ENCODE peak calls at places on chromosome 12, in five cellular contexts. B is right lobe of liver, L is IMR-90, Y is testis, G is spleen. W is an unnamed sample.
A peak's percentile ranks its signal among the peaks of the same experiment; 100 is the strongest.

GRCh38 chr12:45622210-45622937 is 107.1 kb upstream of the ARID2 start:
- DNase-seq in B (peak; percentile 50), L (no peak), Y (no peak), G (no peak), W (no peak)

GRCh38 chr12:94208433-94208921 is 60.1 kb downstream of the PLXNC1 start:
- DNase-seq in B (no peak), L (no peak), Y (peak; percentile 81), G (no peak), W (no peak)

GRCh38 chr12:1670815-1671268 is 20.0 kb upstream of the ADIPOR2 start:
- DNase-seq in B (no peak), L (no peak), Y (no peak), G (no peak), W (no peak)

GRCh38 chr12:17235996-17236395 is 630.0 kb upstream of the LMO3 start:
- DNase-seq in B (no peak), L (no peak), Y (no peak), G (no peak), W (no peak)

GRCh38 chr12:94616217-94616729 is 34.1 kb downstream of the TMCC3 start:
- DNase-seq in B (no peak), L (no peak), Y (peak; percentile 49), G (no peak), W (no peak)

GRCh38 chr12:3885179-3886094 is 12.2 kb upstream of the PARP11 start:
- DNase-seq in B (no peak), L (peak; percentile 48), Y (no peak), G (no peak), W (no peak)

GRCh38 chr12:79423560-79423959 is 267.2 kb downstream of the PAWR start:
- DNase-seq in B (no peak), L (no peak), Y (no peak), G (no peak), W (no peak)

GRCh38 chr12:21337959-21338704 is 3.4 kb upstream of the SLCO1A2 start:
- DNase-seq in B (no peak), L (no peak), Y (no peak), G (no peak), W (no peak)

GRCh38 chr12:5000204-5000603 is 43.5 kb upstream of the KCNA5 start:
- DNase-seq in B (no peak), L (no peak), Y (no peak), G (peak; percentile 20), W (no peak)

GRCh38 chr12:29783773-29784666 is at the start of gene TMTC1:
- DNase-seq in B (peak; percentile 87), L (peak; percentile 50), Y (peak; percentile 83), G (peak; percentile 82), W (peak; percentile 87)

GRCh38 chr12:19223695-19224094 is 94.2 kb downstream of the PLEKHA5 start:
- DNase-seq in B (no peak), L (peak; percentile 83), Y (no peak), G (no peak), W (no peak)

GRCh38 chr12:130715996-130716917 is at the start of gene RIMBP2:
- DNase-seq in B (no peak), L (peak; percentile 1), Y (peak; percentile 36), G (peak; percentile 34), W (no peak)

GRCh38 chr12:12398026-12398859 is 41.4 kb downstream of the BORCS5 start:
- DNase-seq in B (peak; percentile 68), L (peak; percentile 97), Y (peak; percentile 47), G (no peak), W (no peak)

GRCh38 chr12:103978384-103978982 is 12.8 kb downstream of the TDG start:
- DNase-seq in B (no peak), L (no peak), Y (no peak), G (no peak), W (no peak)

GRCh38 chr12:130119241-130119861 is 42.9 kb upstream of the FZD10 start:
- DNase-seq in B (no peak), L (no peak), Y (no peak), G (peak; percentile 60), W (no peak)

GRCh38 chr12:108430245-108430644 is 84.8 kb upstream of the FICD start:
- DNase-seq in B (no peak), L (peak; percentile 8), Y (no peak), G (no peak), W (no peak)

GRCh38 chr12:122089080-122089479 is 10.5 kb downstream of the MLXIP start:
- DNase-seq in B (no peak), L (no peak), Y (no peak), G (no peak), W (no peak)

GRCh38 chr12:22860926-22861325 is 236.0 kb downstream of the ETNK1 start:
- DNase-seq in B (no peak), L (no peak), Y (no peak), G (no peak), W (no peak)

DNA sequence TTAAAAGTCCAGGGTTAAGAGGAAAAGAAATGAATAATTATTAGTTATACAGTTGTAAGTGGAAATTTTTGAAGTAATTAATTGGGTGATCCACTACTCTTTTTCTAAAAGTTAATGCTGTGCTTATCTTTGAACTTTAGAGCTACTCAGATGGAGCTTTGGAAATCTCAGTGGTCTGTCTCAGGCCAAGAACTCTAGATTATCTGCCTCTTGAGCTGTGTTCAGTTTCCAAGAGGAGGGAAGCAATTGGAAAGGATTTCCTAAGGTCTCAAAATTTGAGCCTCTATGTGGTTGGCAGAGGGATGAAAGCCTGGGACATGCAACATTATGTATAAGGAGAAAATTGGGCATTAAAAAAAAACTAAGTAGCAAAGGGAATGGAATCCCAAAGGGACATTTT is 334.0 kb upstream of the PRICKLE1 start:
- DNase-seq in B (no peak), L (no peak), Y (no peak), G (no peak), W (no peak)
- H3K4me1 ChIP-seq in B (no peaks in the 10 kb centered on the region), L (peaks cover 4% of the 10 kb centered on the region), Y (no peaks in the 10 kb centered on the region), G (no peaks in the 10 kb centered on the region), W (no peaks in the 10 kb centered on the region)

GRCh38 chr12:48978741-48979601 is 849 bp downstream of the WNT1 start:
- DNase-seq in B (no peak), L (no peak), Y (no peak), G (no peak), W (no peak)

GRCh38 chr12:48980389-48980952 is 2.3 kb downstream of the WNT1 start:
- DNase-seq in B (peak; percentile 28), L (no peak), Y (no peak), G (no peak), W (no peak)

GRCh38 chr12:48978291-48978740 is at the start of gene WNT1:
- DNase-seq in B (no peak), L (no peak), Y (no peak), G (no peak), W (no peak)

GRCh38 chr12:48979602-48980388 is 1.7 kb downstream of the WNT1 start:
- DNase-seq in B (no peak), L (no peak), Y (no peak), G (peak; percentile 86), W (peak; percentile 72)

GRCh38 chr12:48977290-48978281 is 536 bp upstream of the WNT1 start:
- DNase-seq in B (peak; percentile 72), L (peak; percentile 80), Y (peak; percentile 57), G (peak; percentile 95), W (peak; percentile 64)
- TF ChIP-seq POLR2A in B (no peak), L (no peak), Y (no peak), G (no peak), W (no peak)

DNA sequence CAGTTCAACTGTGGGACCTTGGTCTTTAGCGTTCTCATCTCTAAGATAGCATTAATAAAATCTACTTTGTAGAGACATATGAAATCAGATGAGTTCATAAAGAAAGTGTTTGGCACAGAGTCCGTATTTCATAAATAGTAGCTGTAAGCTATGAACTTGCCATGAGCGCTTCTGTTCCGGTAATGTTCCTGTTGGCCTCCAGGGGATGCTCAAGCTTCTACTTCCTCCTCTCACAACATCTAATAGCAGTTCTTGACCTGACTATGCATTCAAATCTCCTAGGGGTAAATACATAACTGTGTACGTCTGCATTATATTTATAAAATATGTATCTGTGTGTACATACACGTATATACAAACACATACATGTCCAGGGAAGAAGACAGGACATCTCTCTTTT is 288.2 kb upstream of the TMPO start:
- DNase-seq in B (no peak), L (peak; percentile 21), Y (peak; percentile 24), G (no peak), W (no peak)
- TF ChIP-seq CTCF in B (peak; percentile 13), L (peak; percentile 50), Y (peak; percentile 52), G (no peak), W (no peak)

GRCh38 chr12:55036326-55036725 is 16.6 kb downstream of the NEUROD4 start:
- DNase-seq in B (no peak), L (no peak), Y (no peak), G (no peak), W (no peak)

GRCh38 chr12:55041651-55042050 is 21.9 kb downstream of the NEUROD4 start:
- DNase-seq in B (no peak), L (no peak), Y (no peak), G (no peak), W (no peak)

GRCh38 chr12:55039761-55040160 is 20.0 kb downstream of the NEUROD4 start:
- DNase-seq in B (no peak), L (no peak), Y (no peak), G (no peak), W (no peak)

GRCh38 chr12:55034218-55034617 is 14.4 kb downstream of the NEUROD4 start:
- DNase-seq in B (no peak), L (no peak), Y (no peak), G (no peak), W (no peak)

GRCh38 chr12:55037349-55037748 is 17.6 kb downstream of the NEUROD4 start:
- DNase-seq in B (no peak), L (no peak), Y (no peak), G (no peak), W (no peak)
- H3K4me1 ChIP-seq in B (no peaks in the 10 kb centered on the region), L (no peaks in the 10 kb centered on the region), Y (no peaks in the 10 kb centered on the region), G (no peaks in the 10 kb centered on the region), W (no peaks in the 10 kb centered on the region)

DNA sequence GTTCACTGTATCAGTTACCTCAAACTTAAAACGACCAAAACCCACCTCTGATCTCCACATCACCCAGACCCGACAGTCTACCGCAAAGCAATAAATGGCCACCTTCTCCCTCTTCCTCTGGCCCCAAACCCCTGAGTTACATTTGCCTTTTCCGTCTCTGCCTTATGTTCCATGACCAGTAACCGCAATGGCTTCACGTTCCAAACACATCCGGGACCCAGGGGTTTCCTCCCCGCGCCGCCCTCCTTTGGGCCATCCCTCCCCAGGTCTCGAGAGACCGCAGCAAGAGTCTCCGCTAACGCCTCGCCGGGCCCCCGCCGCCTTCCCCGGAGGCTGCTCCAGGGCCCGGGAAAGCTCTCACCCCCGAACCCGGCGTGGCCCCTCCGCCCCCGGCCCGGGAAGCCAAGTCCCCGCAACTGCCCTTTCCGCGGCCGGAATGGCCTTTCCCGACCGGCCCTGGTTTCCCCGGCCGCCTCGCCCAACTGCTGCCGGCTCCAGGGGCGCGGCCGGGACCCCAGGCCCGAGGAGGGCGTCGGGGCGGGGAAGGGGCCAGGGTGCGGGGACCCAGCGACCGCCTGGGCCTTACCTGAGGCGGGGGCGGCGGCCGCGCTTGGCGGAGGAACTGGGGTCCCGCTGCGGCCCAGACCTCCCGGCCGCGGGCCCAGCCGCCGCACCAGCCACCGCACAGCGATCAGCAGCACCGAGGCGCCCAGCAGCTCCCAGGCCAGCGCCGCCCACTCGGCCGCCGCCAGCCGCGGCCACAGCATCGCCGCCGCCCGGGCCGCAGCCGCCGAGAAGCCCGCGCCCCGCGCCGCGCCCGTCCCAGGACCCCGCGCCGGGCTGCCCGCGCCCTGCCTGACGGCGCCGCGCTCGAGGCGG is at the start of gene ANKLE2:
- DNase-seq in B (peak; percentile 55), L (peak; percentile 59), Y (peak; percentile 56), G (peak; percentile 92), W (peak; percentile 49)
- TF ChIP-seq POLR2A in B (no peak), L (peak; percentile 74), Y (no peak), G (no peak), W (no peak)